ENCODE peak calls at places on chromosome 11, in five cellular contexts. One of them, this sample, is unnamed.

GRCh38 chr11:15199693-15200092 is 85.0 kb downstream of the INSC start:
- DNase-seq in naive thymus-derived CD4-positive, alpha-beta T cell: no peak
- DNase-seq in cerebellar cortex: peak
- DNase-seq in pulmonary artery endothelial cell: no peak
- DNase-seq in HTR-8/SVneo: no peak
- DNase-seq in this sample: peak

GRCh38 chr11:105609341-105609781 is 512 bp upstream of the GRIA4 start:
- DNase-seq in naive thymus-derived CD4-positive, alpha-beta T cell: no peak
- DNase-seq in HTR-8/SVneo: peak
- DNase-seq in pulmonary artery endothelial cell: no peak
- DNase-seq in cerebellar cortex: peak
- DNase-seq in this sample: no peak

GRCh38 chr11:64156235-64157011 is 9.5 kb downstream of the MACROD1 start:
- DNase-seq in cerebellar cortex: peak
- DNase-seq in HTR-8/SVneo: no peak
- DNase-seq in pulmonary artery endothelial cell: no peak
- DNase-seq in naive thymus-derived CD4-positive, alpha-beta T cell: no peak
- DNase-seq in this sample: no peak

GRCh38 chr11:59119826-59120225 is 12.8 kb downstream of the FAM111B start:
- DNase-seq in HTR-8/SVneo: no peak
- DNase-seq in pulmonary artery endothelial cell: no peak
- DNase-seq in cerebellar cortex: no peak
- DNase-seq in naive thymus-derived CD4-positive, alpha-beta T cell: no peak
- DNase-seq in this sample: no peak

GRCh38 chr11:75475767-75476650 is 43.0 kb upstream of the KLHL35 start:
- DNase-seq in cerebellar cortex: peak
- DNase-seq in HTR-8/SVneo: no peak
- DNase-seq in pulmonary artery endothelial cell: no peak
- DNase-seq in naive thymus-derived CD4-positive, alpha-beta T cell: no peak
- DNase-seq in this sample: no peak

GRCh38 chr11:119424276-119424675 is 1.3 kb upstream of the THY1 start:
- DNase-seq in pulmonary artery endothelial cell: no peak
- DNase-seq in HTR-8/SVneo: no peak
- DNase-seq in cerebellar cortex: no peak
- DNase-seq in naive thymus-derived CD4-positive, alpha-beta T cell: no peak
- DNase-seq in this sample: no peak

GRCh38 chr11:106286881-106287504 is 209.5 kb downstream of the AASDHPPT start:
- DNase-seq in cerebellar cortex: peak
- DNase-seq in pulmonary artery endothelial cell: no peak
- DNase-seq in naive thymus-derived CD4-positive, alpha-beta T cell: no peak
- DNase-seq in HTR-8/SVneo: no peak
- DNase-seq in this sample: no peak

GRCh38 chr11:125404811-125405481 is 91.1 kb downstream of the FEZ1 start:
- DNase-seq in naive thymus-derived CD4-positive, alpha-beta T cell: peak
- DNase-seq in cerebellar cortex: peak
- DNase-seq in pulmonary artery endothelial cell: no peak
- DNase-seq in HTR-8/SVneo: peak
- DNase-seq in this sample: peak

GRCh38 chr11:15724611-15725010 is 609.9 kb downstream of the INSC start:
- DNase-seq in cerebellar cortex: no peak
- DNase-seq in pulmonary artery endothelial cell: no peak
- DNase-seq in HTR-8/SVneo: no peak
- DNase-seq in naive thymus-derived CD4-positive, alpha-beta T cell: no peak
- DNase-seq in this sample: no peak

GRCh38 chr11:19073454-19074415 is 13.2 kb upstream of the MRGPRX2 start:
- DNase-seq in HTR-8/SVneo: no peak
- DNase-seq in pulmonary artery endothelial cell: no peak
- DNase-seq in cerebellar cortex: no peak
- DNase-seq in naive thymus-derived CD4-positive, alpha-beta T cell: no peak
- DNase-seq in this sample: no peak

GRCh38 chr11:126943319-126943718 is 57.3 kb downstream of the KIRREL3 start:
- DNase-seq in naive thymus-derived CD4-positive, alpha-beta T cell: no peak
- DNase-seq in HTR-8/SVneo: no peak
- DNase-seq in pulmonary artery endothelial cell: no peak
- DNase-seq in cerebellar cortex: no peak
- DNase-seq in this sample: no peak

GRCh38 chr11:62133328-62134065 is 9.7 kb downstream of the INCENP start:
- DNase-seq in pulmonary artery endothelial cell: no peak
- DNase-seq in cerebellar cortex: no peak
- DNase-seq in HTR-8/SVneo: no peak
- DNase-seq in naive thymus-derived CD4-positive, alpha-beta T cell: no peak
- DNase-seq in this sample: no peak

GRCh38 chr11:95556342-95557151 is 233.0 kb downstream of the FAM76B start:
- DNase-seq in pulmonary artery endothelial cell: no peak
- DNase-seq in HTR-8/SVneo: no peak
- DNase-seq in cerebellar cortex: peak
- DNase-seq in naive thymus-derived CD4-positive, alpha-beta T cell: no peak
- DNase-seq in this sample: no peak

GRCh38 chr11:48141475-48142100 is 75.0 kb upstream of the OR4B1 start:
- DNase-seq in naive thymus-derived CD4-positive, alpha-beta T cell: no peak
- DNase-seq in pulmonary artery endothelial cell: no peak
- DNase-seq in cerebellar cortex: no peak
- DNase-seq in HTR-8/SVneo: no peak
- DNase-seq in this sample: no peak

GRCh38 chr11:59973097-59973496 is 9.3 kb downstream of the OOSP4A start:
- DNase-seq in pulmonary artery endothelial cell: no peak
- DNase-seq in cerebellar cortex: no peak
- DNase-seq in naive thymus-derived CD4-positive, alpha-beta T cell: no peak
- DNase-seq in HTR-8/SVneo: no peak
- DNase-seq in this sample: no peak

GRCh38 chr11:46513934-46514342 is 79.9 kb downstream of the AMBRA1 start:
- DNase-seq in cerebellar cortex: peak
- DNase-seq in pulmonary artery endothelial cell: peak
- DNase-seq in HTR-8/SVneo: no peak
- DNase-seq in naive thymus-derived CD4-positive, alpha-beta T cell: no peak
- DNase-seq in this sample: no peak

This sample was measured in T1000.